ENCODE peak calls at places on chromosome 2, in five cellular contexts. W, V, X, A and J are unnamed samples.

GRCh38 chr2:113965644-113966043 is 75.8 kb downstream of the ACTR3 start:
- DNase-seq in W (peak), V (no peak), X (peak), A (no peak), J (peak)

GRCh38 chr2:180291552-180292421 is 284.7 kb upstream of the CWC22 start:
- DNase-seq in W (peak), V (no peak), X (peak), A (no peak), J (no peak)

GRCh38 chr2:162710282-162710891 is 128.2 kb downstream of the KCNH7 start:
- DNase-seq in W (no peak), V (no peak), X (peak), A (peak), J (no peak)

GRCh38 chr2:47076586-47077441 is 78.3 kb downstream of the STPG4 start:
- DNase-seq in W (peak), V (no peak), X (peak), A (peak), J (no peak)

GRCh38 chr2:168703926-168704325 is 98.5 kb upstream of the NOSTRIN start:
- DNase-seq in W (no peak), V (no peak), X (no peak), A (no peak), J (no peak)

GRCh38 chr2:238979636-238980035 is 131.8 kb downstream of the TWIST2 start:
- DNase-seq in W (peak), V (no peak), X (no peak), A (no peak), J (no peak)

GRCh38 chr2:224922142-224922727 is 120.0 kb downstream of the DOCK10 start:
- DNase-seq in W (peak), V (peak), X (no peak), A (no peak), J (peak)

GRCh38 chr2:203673933-203674332 is 32.5 kb upstream of the CD28 start:
- DNase-seq in W (no peak), V (peak), X (no peak), A (peak), J (peak)

GRCh38 chr2:109168080-109168479 is 39.1 kb downstream of the SH3RF3 start:
- DNase-seq in W (peak), V (no peak), X (no peak), A (no peak), J (no peak)

GRCh38 chr2:44799105-44799504 is 142.4 kb upstream of the SIX3 start:
- DNase-seq in W (no peak), V (no peak), X (no peak), A (no peak), J (no peak)

GRCh38 chr2:61272421-61273070 is 110.6 kb downstream of the C2orf74 start:
- DNase-seq in W (peak), V (no peak), X (no peak), A (no peak), J (peak)

GRCh38 chr2:106996136-106996769 is 110.3 kb upstream of the ST6GAL2 start:
- DNase-seq in W (no peak), V (no peak), X (no peak), A (no peak), J (no peak)

GRCh38 chr2:181805228-181806038 is 86.1 kb upstream of the ITPRID2 start:
- DNase-seq in W (peak), V (no peak), X (no peak), A (no peak), J (peak)

GRCh38 chr2:208269091-208269490 is 3.0 kb downstream of the PIKFYVE start:
- DNase-seq in W (no peak), V (no peak), X (peak), A (no peak), J (peak)

GRCh38 chr2:133293544-133294270 is 274.6 kb downstream of the NCKAP5 start:
- DNase-seq in W (peak), V (no peak), X (no peak), A (no peak), J (no peak)

GRCh38 chr2:213152065-213152794 is 818 bp upstream of the IKZF2 start:
- DNase-seq in W (peak), V (no peak), X (peak), A (peak), J (peak)

GRCh38 chr2:113863166-113863565 is 26.7 kb upstream of the ACTR3 start:
- DNase-seq in W (no peak), V (no peak), X (no peak), A (no peak), J (peak)

GRCh38 chr2:239167011-239167673 is 233.7 kb downstream of the HDAC4 start:
- DNase-seq in W (no peak), V (no peak), X (no peak), A (peak), J (no peak)

GRCh38 chr2:187915810-187916209 is 361.6 kb upstream of the TFPI start:
- DNase-seq in W (no peak), V (no peak), X (no peak), A (no peak), J (no peak)

GRCh38 chr2:42064417-42064942 is 16.7 kb downstream of the PKDCC start:
- DNase-seq in W (peak), V (no peak), X (peak), A (peak), J (no peak)

GRCh38 chr2:12796617-12797016 is 79.9 kb downstream of the TRIB2 start:
- DNase-seq in W (no peak), V (no peak), X (no peak), A (no peak), J (no peak)

GRCh38 chr2:88320374-88320773 is 132.1 kb downstream of the FOXI3 start:
- DNase-seq in W (no peak), V (no peak), X (no peak), A (no peak), J (no peak)

DNA sequence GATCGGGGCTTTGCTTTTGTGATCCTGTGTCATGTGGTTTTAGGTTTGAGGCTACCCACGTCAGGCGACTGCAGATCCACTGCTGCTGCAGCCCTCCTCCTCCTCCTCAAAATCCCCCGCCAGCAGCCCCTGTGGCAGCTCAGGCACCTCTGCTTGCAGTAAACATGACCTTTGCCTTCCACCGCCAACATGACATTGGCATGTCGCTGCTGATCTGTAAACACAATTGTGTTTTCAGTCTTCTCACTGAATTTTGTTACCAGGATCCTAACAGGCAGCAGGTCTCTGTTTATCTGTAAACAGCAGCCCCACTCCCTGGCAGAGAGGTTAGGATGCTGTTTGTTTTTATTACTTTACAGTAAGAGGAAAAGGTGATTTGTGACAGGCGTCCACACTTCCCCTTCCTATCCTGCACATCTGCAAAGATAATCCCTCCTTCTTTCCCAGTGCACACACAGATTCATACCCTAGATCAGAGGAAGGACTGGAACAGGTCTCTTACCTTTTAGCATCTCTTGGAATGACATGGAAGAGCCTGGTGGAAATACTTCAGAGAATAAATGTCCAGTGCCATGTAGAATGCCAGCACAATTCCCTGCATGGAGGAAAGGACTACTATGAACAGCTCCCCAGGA is 130.8 kb downstream of the FOXI3 start:
- DNase-seq in W (no peak), V (no peak), X (no peak), A (no peak), J (no peak)
- TF ChIP-seq POLR2A in W (no peak), V (no peak), X (no peak), A (no peak), J (no peak)

DNA sequence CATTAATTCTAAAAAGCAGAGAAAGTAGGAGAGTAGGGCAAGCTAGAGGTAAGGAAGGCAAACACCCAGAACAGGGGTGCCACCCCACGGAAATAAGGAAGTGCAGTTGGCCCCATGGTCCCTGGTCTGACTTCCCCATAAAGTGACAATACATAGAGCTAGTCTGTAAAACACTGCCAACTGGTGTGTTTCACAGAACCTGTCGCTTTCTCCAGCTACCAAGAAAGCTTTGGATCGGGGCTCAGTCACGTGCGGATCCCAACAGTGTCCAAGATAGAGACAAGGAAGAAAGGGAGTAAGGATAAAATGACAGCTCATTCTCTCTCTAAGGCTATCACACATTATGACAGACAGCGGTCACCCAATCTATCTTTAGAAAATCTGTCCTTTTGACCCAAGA is 36.4 kb downstream of the TBC1D8 start:
- DNase-seq in W (no peak), V (no peak), X (no peak), A (peak), J (peak)
- TF ChIP-seq CTCF in W (no peak), V (no peak), X (no peak), A (no peak), J (no peak)

GRCh38 chr2:163713534-163714311 is 22.1 kb downstream of the FIGN start:
- DNase-seq in W (no peak), V (no peak), X (no peak), A (no peak), J (no peak)
- TF ChIP-seq POLR2A in W (no peak), V (no peak), X (no peak), A (no peak), J (no peak)

DNA sequence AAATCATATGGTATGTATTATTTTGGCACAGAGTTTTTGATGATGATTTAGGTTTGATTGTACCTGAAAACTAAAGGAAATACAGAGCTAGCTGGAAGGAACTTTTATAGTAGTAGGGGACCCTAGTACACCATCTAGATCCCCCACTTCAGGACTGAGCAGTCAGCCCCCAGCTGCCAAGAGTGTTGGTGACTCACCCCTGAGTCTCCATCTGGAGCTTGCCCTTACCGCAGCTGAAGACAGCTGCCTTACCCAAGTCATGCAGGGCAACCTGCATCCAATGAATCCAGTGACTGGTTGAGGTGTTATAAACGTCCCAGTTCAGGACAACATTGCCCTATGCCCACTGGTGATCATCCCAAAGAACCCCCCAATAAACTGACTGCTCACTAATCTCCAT is 15.3 kb downstream of the PMS1 start:
- DNase-seq in W (peak), V (no peak), X (no peak), A (no peak), J (peak)
- TF ChIP-seq CTCF in W (no peak), V (no peak), X (no peak), A (no peak), J (no peak)

DNA sequence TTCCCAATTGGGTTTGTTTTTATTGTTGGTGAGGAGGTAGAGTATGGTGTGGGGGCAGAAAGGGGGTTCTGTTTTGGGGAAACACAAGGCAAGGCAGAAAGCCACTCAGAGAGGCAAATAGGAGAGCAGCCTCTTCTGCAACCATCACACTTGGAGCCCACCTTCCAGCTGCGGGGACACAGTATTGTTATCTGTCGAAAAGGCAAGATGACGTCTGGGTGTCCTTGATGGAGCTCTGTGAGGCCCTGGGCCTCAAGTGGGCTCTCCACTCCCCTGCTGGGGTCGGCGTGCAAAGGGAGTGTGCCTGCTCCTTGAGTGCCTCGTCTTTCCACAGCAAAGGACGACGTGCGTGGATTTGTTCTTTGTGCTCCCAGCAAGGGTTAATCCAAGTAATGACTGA is 227.6 kb downstream of the ANAPC1 start:
- DNase-seq in W (no peak), V (no peak), X (no peak), A (no peak), J (no peak)
- TF ChIP-seq POLR2A in W (no peak), V (no peak), X (no peak), A (no peak), J (no peak)

GRCh38 chr2:96797066-96797625 is 18.9 kb upstream of the CNNM3 start:
- DNase-seq in W (no peak), V (no peak), X (no peak), A (no peak), J (no peak)

GRCh38 chr2:96795076-96795475 is 21.0 kb upstream of the CNNM3 start:
- DNase-seq in W (no peak), V (no peak), X (no peak), A (no peak), J (no peak)

GRCh38 chr2:96789245-96789617 is 26.8 kb upstream of the CNNM3 start:
- DNase-seq in W (no peak), V (no peak), X (no peak), A (no peak), J (no peak)

GRCh38 chr2:96788393-96789244 is 27.4 kb upstream of the CNNM3 start:
- DNase-seq in W (peak), V (no peak), X (peak), A (peak), J (no peak)

GRCh38 chr2:96792772-96793749 is 23.0 kb upstream of the CNNM3 start:
- DNase-seq in W (no peak), V (no peak), X (no peak), A (no peak), J (no peak)
- TF ChIP-seq CTCF in W (no peak), V (no peak), X (no peak), A (no peak), J (no peak)

DNA sequence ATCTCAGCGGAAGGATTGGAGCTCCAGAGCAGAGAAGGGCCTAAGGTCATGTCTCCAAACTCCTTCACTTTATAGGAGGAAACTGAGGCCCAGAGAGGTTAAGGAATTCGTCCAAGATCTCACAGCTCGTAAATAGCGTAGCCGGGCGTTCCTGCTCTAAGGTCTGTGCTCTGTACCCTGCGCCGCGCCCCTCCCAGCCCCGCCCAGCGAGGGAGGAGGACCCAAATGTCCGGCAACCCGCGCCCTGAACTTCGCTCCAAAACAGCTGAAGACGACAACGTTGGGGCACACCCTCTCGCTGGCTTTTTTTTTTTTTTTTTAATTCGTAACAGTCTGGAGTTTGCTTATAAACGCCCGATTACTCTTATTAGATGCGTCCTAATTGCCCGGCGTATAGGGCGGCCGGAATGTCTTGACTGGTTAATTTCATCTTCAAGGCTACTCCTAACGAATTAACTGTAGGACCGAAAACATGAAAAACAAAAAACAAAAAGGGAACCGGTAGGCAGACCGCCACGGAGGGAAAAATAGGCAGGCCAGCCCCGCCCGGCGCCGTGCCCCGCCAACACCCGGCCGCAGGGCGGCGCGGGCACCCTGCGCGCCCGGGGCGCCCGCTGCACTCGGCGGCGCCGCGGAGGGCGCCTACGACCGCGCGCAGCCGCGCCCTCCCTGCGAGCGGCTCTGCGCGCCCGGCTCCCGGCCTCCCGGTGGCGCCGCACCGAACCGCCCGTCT is 928 bp upstream of the FOSL2 start:
- DNase-seq in W (peak), V (no peak), X (peak), A (peak), J (peak)
- TF ChIP-seq POLR2A in W (peak), V (no peak), X (no peak), A (no peak), J (no peak)

GRCh38 chr2:177484396-177484795 is 91.8 kb downstream of the AGPS start:
- DNase-seq in W (no peak), V (no peak), X (no peak), A (no peak), J (no peak)

DNA sequence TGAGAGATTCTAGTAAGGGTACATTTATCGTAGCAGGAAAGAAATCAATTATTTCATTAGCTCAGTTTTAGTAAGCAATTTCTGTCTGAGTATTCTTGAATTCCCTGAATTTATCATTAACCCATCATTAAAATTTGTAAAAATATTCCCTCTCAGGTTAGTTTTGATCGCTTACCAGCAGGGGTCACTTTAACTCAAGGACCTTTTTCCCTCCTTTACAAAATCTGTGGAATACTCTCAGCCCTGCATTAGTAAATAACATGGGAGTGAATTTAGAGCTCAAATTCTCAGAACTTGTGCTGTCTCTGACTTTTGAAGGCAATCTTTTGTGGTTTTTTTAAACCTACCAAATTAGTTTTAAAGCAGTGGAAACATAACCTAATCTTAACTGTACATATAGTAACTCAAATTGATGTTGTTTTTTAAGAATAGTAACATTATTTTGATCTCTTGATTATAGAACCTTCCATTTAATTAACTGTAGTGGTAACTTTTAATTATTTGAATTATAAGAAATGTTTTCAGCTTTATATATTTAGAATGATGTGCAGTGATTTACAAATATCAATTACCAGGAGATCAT is 97.2 kb downstream of the AGPS start:
- DNase-seq in W (peak), V (no peak), X (peak), A (no peak), J (peak)
- TF ChIP-seq CTCF in W (peak), V (peak), X (peak), A (peak), J (peak)